ENCODE peak calls at places on chromosome 21, in seven cellular contexts. Y is NCI-H2171 treated with DMSO at 0.1 percent for 48 hours, H is GM12891, G is lower leg skin, N is head of caudate nucleus, M is HAP-1, F is HCEC 1CT. Z is an unnamed sample.

GRCh38 chr21:16608209-16608830 is 878.5 kb downstream of the USP25 start:
- DNase-seq in Y (no peak), H (no peak), G (no peak), N (no peak), M (no peak), F (peak), Z (no peak)

GRCh38 chr21:31897311-31897710 is 24.5 kb downstream of the HUNK start:
- DNase-seq in Y (no peak), H (no peak), G (peak), N (no peak), M (no peak), F (no peak), Z (no peak)

GRCh38 chr21:39874759-39875158 is 7.5 kb downstream of the PCP4 start:
- DNase-seq in Y (peak), H (no peak), G (no peak), N (no peak), M (no peak), F (no peak), Z (no peak)

GRCh38 chr21:36103434-36103833 is 31.4 kb upstream of the CBR3 start:
- DNase-seq in Y (no peak), H (no peak), G (no peak), N (no peak), M (no peak), F (no peak), Z (no peak)

GRCh38 chr21:25464275-25464674 is 143.0 kb downstream of the MRPL39 start:
- DNase-seq in Y (no peak), H (no peak), G (no peak), N (no peak), M (no peak), F (peak), Z (no peak)

GRCh38 chr21:42388740-42389448 is 7.0 kb downstream of the TMPRSS3 start:
- DNase-seq in Y (no peak), H (no peak), G (no peak), N (no peak), M (no peak), F (no peak), Z (no peak)

GRCh38 chr21:36323032-36323431 is 3.0 kb downstream of the MORC3 start:
- DNase-seq in Y (no peak), H (no peak), G (no peak), N (no peak), M (no peak), F (peak), Z (no peak)

GRCh38 chr21:38897532-38898421 is 92.0 kb downstream of the ETS2 start:
- DNase-seq in Y (no peak), H (no peak), G (no peak), N (no peak), M (no peak), F (no peak), Z (no peak)

GRCh38 chr21:45449658-45450502 is 44.9 kb downstream of the COL18A1 start:
- DNase-seq in Y (no peak), H (no peak), G (no peak), N (no peak), M (no peak), F (no peak), Z (no peak)

GRCh38 chr21:14602418-14602987 is 56.4 kb upstream of the SAMSN1 start:
- DNase-seq in Y (no peak), H (no peak), G (no peak), N (no peak), M (no peak), F (no peak), Z (no peak)

GRCh38 chr21:43289966-43290365 is 121.2 kb downstream of the CRYAA start:
- DNase-seq in Y (no peak), H (no peak), G (no peak), N (no peak), M (no peak), F (no peak), Z (no peak)

GRCh38 chr21:36297938-36298572 is 21.9 kb upstream of the MORC3 start:
- DNase-seq in Y (no peak), H (peak), G (peak), N (no peak), M (no peak), F (no peak), Z (no peak)

GRCh38 chr21:46083271-46084040 is 14.5 kb upstream of the COL6A2 start:
- DNase-seq in Y (no peak), H (no peak), G (peak), N (no peak), M (no peak), F (no peak), Z (no peak)

GRCh38 chr21:34792504-34793089 is 123.8 kb downstream of the CLIC6 start:
- DNase-seq in Y (peak), H (no peak), G (no peak), N (no peak), M (no peak), F (no peak), Z (no peak)

GRCh38 chr21:42047821-42048613 is 23.1 kb upstream of the UMODL1 start:
- DNase-seq in Y (no peak), H (no peak), G (no peak), N (no peak), M (no peak), F (peak), Z (no peak)

GRCh38 chr21:44013380-44014088 is 1.4 kb downstream of the TRAPPC10 start:
- DNase-seq in Y (no peak), H (no peak), G (no peak), N (no peak), M (peak), F (peak), Z (no peak)

GRCh38 chr21:43658769-43659135 is 536 bp downstream of the HSF2BP start:
- DNase-seq in Y (no peak), H (no peak), G (peak), N (no peak), M (no peak), F (no peak), Z (no peak)

GRCh38 chr21:34126269-34126668 is 52.9 kb downstream of the MRPS6 start:
- DNase-seq in Y (no peak), H (no peak), G (no peak), N (peak), M (peak), F (peak), Z (no peak)

GRCh38 chr21:45303751-45304150 is 16.1 kb upstream of the POFUT2 start:
- DNase-seq in Y (no peak), H (no peak), G (no peak), N (peak), M (no peak), F (no peak), Z (no peak)

GRCh38 chr21:45505416-45506021 is 36.7 kb downstream of the SLC19A1 start:
- DNase-seq in Y (no peak), H (no peak), G (peak), N (no peak), M (no peak), F (no peak), Z (no peak)

GRCh38 chr21:45417951-45418300 is 13.0 kb downstream of the COL18A1 start:
- DNase-seq in Y (no peak), H (no peak), G (no peak), N (no peak), M (no peak), F (no peak), Z (no peak)

GRCh38 chr21:26115899-26116298 is 54.7 kb downstream of the APP start:
- DNase-seq in Y (peak), H (no peak), G (no peak), N (no peak), M (no peak), F (no peak), Z (peak)

GRCh38 chr21:34956416-34957316 is 92.4 kb downstream of the RUNX1 start:
- DNase-seq in Y (no peak), H (no peak), G (no peak), N (no peak), M (no peak), F (no peak), Z (no peak)

GRCh38 chr21:46006547-46007497 is 25.3 kb downstream of the COL6A1 start:
- DNase-seq in Y (no peak), H (no peak), G (no peak), N (peak), M (no peak), F (no peak), Z (no peak)

GRCh38 chr21:25298512-25299491 is 308.5 kb downstream of the MRPL39 start:
- DNase-seq in Y (no peak), H (no peak), G (no peak), N (no peak), M (no peak), F (no peak), Z (no peak)